ENCODE peak calls at places on chromosomes 5 and 9, in four cellular contexts. Y is A549, F is HepG2, R is K562. P is an unnamed sample.

GRCh38 chr9:110156416-110156815 is 51.5 kb downstream of the C9orf152 start:
- DNase-seq in R (no peak), F (no peak), Y (no peak), P (no peak)

GRCh38 chr5:177355162-177355867 is 2.4 kb upstream of the RGS14 start:
- DNase-seq in R (no peak), Y (no peak), F (no peak), P (no peak)

GRCh38 chr5:141816598-141817399 is 61.4 kb downstream of the PCDH1 start:
- DNase-seq in R (peak; percentile 39), Y (no peak), F (no peak), P (peak; percentile 84)

GRCh38 chr5:58122157-58122556 is 337.7 kb downstream of the PLK2 start:
- DNase-seq in Y (no peak), F (no peak), R (no peak), P (no peak)

GRCh38 chr5:179121667-179122111 is 61.5 kb downstream of the ZNF354C start:
- DNase-seq in R (no peak), Y (no peak), F (no peak), P (no peak)

GRCh38 chr5:96387616-96388015 is 45.4 kb downstream of the PCSK1 start:
- DNase-seq in R (no peak), Y (no peak), F (no peak), P (no peak)

GRCh38 chr9:1049641-1050040 is 516 bp upstream of the DMRT2 start:
- DNase-seq in Y (no peak), R (no peak), F (no peak), P (no peak)

GRCh38 chr9:2281031-2281802 is 266.1 kb downstream of the SMARCA2 start:
- DNase-seq in F (no peak), R (no peak), Y (no peak), P (peak; percentile 77)

GRCh38 chr5:167678457-167678856 is 613.0 kb upstream of the WWC1 start:
- DNase-seq in F (no peak), R (no peak), Y (no peak), P (no peak)

GRCh38 chr9:108864446-108864845 is 2.4 kb downstream of the ACTL7A start:
- DNase-seq in R (no peak), F (peak; percentile 29), Y (no peak), P (no peak)

GRCh38 chr5:132557425-132557805 is 638 bp downstream of the RAD50 start:
- DNase-seq in R (peak; percentile 67), Y (peak; percentile 41), F (peak; percentile 82), P (peak; percentile 33)

GRCh38 chr5:132489051-132489770 is 1.4 kb downstream of the IRF1 start:
- DNase-seq in Y (no peak), R (no peak), F (no peak), P (no peak)

GRCh38 chr9:11749396-11749795 is 943.8 kb upstream of the TYRP1 start:
- DNase-seq in R (no peak), Y (no peak), F (no peak), P (no peak)

GRCh38 chr9:127180457-127181314 is 58.3 kb upstream of the ANGPTL2 start:
- DNase-seq in F (no peak), R (no peak), Y (no peak), P (peak; percentile 5)

GRCh38 chr9:79020266-79020665 is 551.5 kb upstream of the TLE4 start:
- DNase-seq in Y (no peak), F (no peak), R (no peak), P (no peak)

GRCh38 chr9:13139641-13140171 is 139.8 kb downstream of the MPDZ start:
- DNase-seq in F (peak; percentile 3), R (no peak), Y (no peak), P (no peak)

GRCh38 chr5:1793301-1793740 is 6.3 kb downstream of the MRPL36 start:
- DNase-seq in Y (no peak), R (no peak), F (no peak), P (no peak)

GRCh38 chr5:108003178-108003577 is 332.4 kb upstream of the EFNA5 start:
- DNase-seq in R (no peak), Y (no peak), F (no peak), P (no peak)

GRCh38 chr5:154320690-154321089 is 125.1 kb upstream of the SAP30L start:
- DNase-seq in F (no peak), Y (no peak), R (no peak), P (no peak)

GRCh38 chr5:40656766-40657165 is 22.9 kb upstream of the PTGER4 start:
- DNase-seq in R (no peak), Y (no peak), F (no peak), P (no peak)

GRCh38 chr5:39459091-39459490 is 34.3 kb upstream of the DAB2 start:
- DNase-seq in F (no peak), R (no peak), Y (no peak), P (no peak)

GRCh38 chr5:175862131-175863012 is 9.0 kb upstream of the CPLX2 start:
- DNase-seq in Y (no peak), R (no peak), F (peak; percentile 73), P (no peak)

GRCh38 chr9:21316860-21317259 is 11.7 kb upstream of the IFNA5 start:
- DNase-seq in F (peak; percentile 4), R (no peak), Y (no peak), P (no peak)

GRCh38 chr5:119427052-119427451 is 25.2 kb upstream of the HSD17B4 start:
- DNase-seq in Y (no peak), R (no peak), F (no peak), P (no peak)

GRCh38 chr5:120465281-120465961 is 1.3 kb downstream of the PRR16 start:
- DNase-seq in F (no peak), R (peak; percentile 40), Y (no peak), P (peak; percentile 63)

GRCh38 chr5:124649548-124650501 is 96.6 kb downstream of the ZNF608 start:
- DNase-seq in F (no peak), Y (no peak), R (peak; percentile 46), P (no peak)

GRCh38 chr5:112529525-112529924 is 110.4 kb upstream of the EPB41L4A start:
- DNase-seq in F (peak; percentile 6), R (peak; percentile 41), Y (no peak), P (no peak)

GRCh38 chr5:9009931-9010652 is 535.8 kb downstream of the SEMA5A start:
- DNase-seq in F (no peak), Y (no peak), R (no peak), P (no peak)

GRCh38 chr5:79488058-79488457 is 25.9 kb downstream of the HOMER1 start:
- DNase-seq in R (no peak), F (no peak), Y (no peak), P (no peak)

GRCh38 chr9:109035684-109036423 is 22.6 kb upstream of the CTNNAL1 start:
- DNase-seq in Y (peak; percentile 50), R (no peak), F (peak; percentile 90), P (no peak)

GRCh38 chr9:85421641-85422040 is 320.1 kb downstream of the AGTPBP1 start:
- DNase-seq in F (no peak), Y (no peak), R (no peak), P (no peak)

GRCh38 chr9:121359358-121360294 is 10.4 kb downstream of the STOM start:
- DNase-seq in Y (no peak), F (no peak), R (no peak), P (no peak)

GRCh38 chr5:84286662-84287061 is 98.0 kb downstream of the EDIL3 start:
- DNase-seq in F (no peak), Y (no peak), R (no peak), P (no peak)

GRCh38 chr5:81268797-81269196 is 32.6 kb upstream of the ZCCHC9 start:
- DNase-seq in F (peak; percentile 54), R (no peak), Y (peak; percentile 33), P (no peak)

GRCh38 chr9:109401169-109401989 is 80.5 kb upstream of the EPB41L4B start:
- DNase-seq in F (peak; percentile 65), R (peak; percentile 73), Y (peak; percentile 67), P (peak; percentile 86)

GRCh38 chr5:14447958-14448881 is 133.4 kb upstream of the OTULINL start:
- DNase-seq in Y (no peak), F (no peak), R (no peak), P (no peak)

GRCh38 chr5:145752947-145753346 is 82.2 kb downstream of the PRELID2 start:
- DNase-seq in R (no peak), Y (no peak), F (no peak), P (no peak)

GRCh38 chr5:32276173-32276853 is 36.4 kb downstream of the MTMR12 start:
- DNase-seq in R (no peak), F (peak; percentile 23), Y (no peak), P (peak; percentile 30)

GRCh38 chr5:73968729-73969128 is 342.7 kb downstream of the ARHGEF28 start:
- DNase-seq in Y (no peak), F (no peak), R (no peak), P (no peak)
- TF ChIP-seq HMGXB4 in Y (no peak), F (no peak), R (no peak), P (no peak)

DNA sequence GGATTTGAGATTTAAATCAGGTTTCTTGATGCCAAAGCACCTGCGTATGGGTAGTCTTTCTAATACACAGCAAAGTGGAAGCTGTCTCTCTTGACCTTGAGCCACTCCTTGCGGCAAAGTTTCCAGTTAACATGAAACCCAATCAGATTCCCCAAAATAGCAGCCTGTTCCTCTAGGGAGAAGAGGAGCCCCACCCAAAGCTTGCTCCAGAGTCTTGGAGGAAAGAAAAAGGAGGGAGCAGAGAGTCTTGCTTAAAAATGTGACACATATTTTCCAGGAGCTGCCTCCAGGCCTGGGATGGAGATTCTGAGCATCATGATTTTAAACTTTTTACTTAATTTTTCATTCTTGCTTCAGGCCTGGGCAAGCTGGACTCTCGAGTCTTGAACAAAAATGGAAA is 223.4 kb upstream of the TNC start:
- DNase-seq in R (no peak), F (no peak), Y (no peak), P (no peak)
- TF ChIP-seq HMGXB4 in R (no peak), F (no peak), Y (no peak), P (no peak)

DNA sequence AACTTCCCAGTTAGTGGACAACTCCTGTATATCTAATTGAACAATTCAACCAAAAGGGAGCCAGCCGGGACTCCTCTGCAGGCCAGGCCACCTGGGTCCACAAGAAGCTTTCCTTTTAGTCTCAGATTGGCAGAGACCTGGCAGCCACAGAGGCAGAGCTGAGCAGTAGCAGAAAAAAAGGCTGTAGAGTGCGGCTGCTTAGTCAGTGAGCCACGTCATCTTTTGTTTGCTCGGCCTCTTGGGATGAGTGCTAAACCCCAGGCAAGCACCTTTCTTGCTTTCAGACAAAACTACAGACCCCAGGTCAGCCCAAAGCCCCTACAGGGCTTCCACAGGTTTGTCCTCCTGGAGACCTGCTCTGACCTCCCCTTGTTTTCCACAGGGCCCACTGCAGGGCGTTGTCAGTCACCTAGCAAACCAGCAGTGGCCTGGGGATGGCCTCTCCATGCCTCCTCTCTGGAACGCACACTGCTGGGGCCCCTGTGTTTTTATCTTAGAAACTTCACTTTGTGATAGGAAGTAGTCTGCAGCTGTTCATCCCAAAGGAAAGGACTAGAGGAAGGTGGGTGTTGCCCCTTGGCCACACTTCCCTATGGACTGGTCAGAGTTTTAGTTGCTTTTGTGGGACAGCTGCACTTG is 49.9 kb downstream of the SHB start:
- DNase-seq in Y (peak; percentile 77), F (peak; percentile 63), R (no peak), P (no peak)
- TF ChIP-seq HMGXB4 in Y (no peak), F (no peak), R (no peak), P (no peak)

GRCh38 chr9:133958756-133959155 is 33.4 kb downstream of the VAV2 start:
- DNase-seq in Y (no peak), F (no peak), R (no peak), P (no peak)

GRCh38 chr9:133961226-133962165 is 30.6 kb downstream of the VAV2 start:
- DNase-seq in F (no peak), Y (no peak), R (no peak), P (no peak)

GRCh38 chr9:133960568-133961129 is 31.5 kb downstream of the VAV2 start:
- DNase-seq in R (no peak), F (no peak), Y (no peak), P (no peak)

GRCh38 chr9:133959171-133959570 is 33.0 kb downstream of the VAV2 start:
- DNase-seq in F (no peak), Y (no peak), R (no peak), P (no peak)

GRCh38 chr9:133959966-133960567 is 32.1 kb downstream of the VAV2 start:
- DNase-seq in R (no peak), F (no peak), Y (no peak), P (no peak)
- TF ChIP-seq HMGXB4 in R (no peak), F (no peak), Y (no peak), P (no peak)